ENCODE peak calls at places on chromosomes 13 and 19, in seven cellular contexts. One of them, this sample, is unnamed.

GRCh38 chr19:12774588-12775555 is at the start of gene HOOK2:
- DNase-seq in AG08395: no peak
- DNase-seq in cardiac fibroblast: no peak
- DNase-seq in cardiac muscle cell: no peak
- DNase-seq in left lung: peak
- DNase-seq in stimulated activated CD4-positive, alpha-beta T cell treated with anti-CD3 and anti-CD28 coated beads, Interleukin-4, amount 100 ng/mL, for 1 hour: no peak
- DNase-seq in GM23338: peak
- DNase-seq in this sample: peak

GRCh38 chr19:49193822-49194394 is 36.3 kb downstream of the TRPM4 start:
- DNase-seq in AG08395: no peak
- DNase-seq in cardiac fibroblast: no peak
- DNase-seq in cardiac muscle cell: no peak
- DNase-seq in left lung: no peak
- DNase-seq in stimulated activated CD4-positive, alpha-beta T cell treated with anti-CD3 and anti-CD28 coated beads, Interleukin-4, amount 100 ng/mL, for 1 hour: no peak
- DNase-seq in GM23338: no peak
- DNase-seq in this sample: no peak

GRCh38 chr13:102131246-102131645 is 270.6 kb downstream of the FGF14 start:
- DNase-seq in AG08395: no peak
- DNase-seq in cardiac fibroblast: no peak
- DNase-seq in cardiac muscle cell: no peak
- DNase-seq in left lung: no peak
- DNase-seq in stimulated activated CD4-positive, alpha-beta T cell treated with anti-CD3 and anti-CD28 coated beads, Interleukin-4, amount 100 ng/mL, for 1 hour: no peak
- DNase-seq in GM23338: no peak
- DNase-seq in this sample: peak

GRCh38 chr19:45323671-45324081 is 1.0 kb upstream of the CKM start:
- DNase-seq in AG08395: no peak
- DNase-seq in cardiac fibroblast: no peak
- DNase-seq in cardiac muscle cell: peak
- DNase-seq in left lung: no peak
- DNase-seq in stimulated activated CD4-positive, alpha-beta T cell treated with anti-CD3 and anti-CD28 coated beads, Interleukin-4, amount 100 ng/mL, for 1 hour: no peak
- DNase-seq in GM23338: peak
- DNase-seq in this sample: no peak

GRCh38 chr19:5142725-5143097 is 173.8 kb downstream of the KDM4B start:
- DNase-seq in AG08395: no peak
- DNase-seq in cardiac fibroblast: no peak
- DNase-seq in cardiac muscle cell: no peak
- DNase-seq in left lung: no peak
- DNase-seq in stimulated activated CD4-positive, alpha-beta T cell treated with anti-CD3 and anti-CD28 coated beads, Interleukin-4, amount 100 ng/mL, for 1 hour: no peak
- DNase-seq in GM23338: no peak
- DNase-seq in this sample: no peak

GRCh38 chr19:46845959-46846459 is 4.6 kb downstream of the AP2S1 start:
- DNase-seq in AG08395: no peak
- DNase-seq in cardiac fibroblast: no peak
- DNase-seq in cardiac muscle cell: no peak
- DNase-seq in left lung: no peak
- DNase-seq in stimulated activated CD4-positive, alpha-beta T cell treated with anti-CD3 and anti-CD28 coated beads, Interleukin-4, amount 100 ng/mL, for 1 hour: no peak
- DNase-seq in GM23338: no peak
- DNase-seq in this sample: no peak

GRCh38 chr19:19956431-19957075 is 55.8 kb downstream of the ZNF93 start:
- DNase-seq in AG08395: no peak
- DNase-seq in cardiac fibroblast: no peak
- DNase-seq in cardiac muscle cell: peak
- DNase-seq in left lung: no peak
- DNase-seq in stimulated activated CD4-positive, alpha-beta T cell treated with anti-CD3 and anti-CD28 coated beads, Interleukin-4, amount 100 ng/mL, for 1 hour: no peak
- DNase-seq in GM23338: peak
- DNase-seq in this sample: no peak

GRCh38 chr19:16180611-16181010 is 4.6 kb upstream of the FAM32A start:
- DNase-seq in AG08395: peak
- DNase-seq in cardiac fibroblast: peak
- DNase-seq in cardiac muscle cell: no peak
- DNase-seq in left lung: no peak
- DNase-seq in stimulated activated CD4-positive, alpha-beta T cell treated with anti-CD3 and anti-CD28 coated beads, Interleukin-4, amount 100 ng/mL, for 1 hour: no peak
- DNase-seq in GM23338: peak
- DNase-seq in this sample: no peak

GRCh38 chr19:10224337-10224736 is 6.8 kb downstream of the S1PR2 start:
- DNase-seq in AG08395: no peak
- DNase-seq in cardiac fibroblast: no peak
- DNase-seq in cardiac muscle cell: no peak
- DNase-seq in left lung: no peak
- DNase-seq in stimulated activated CD4-positive, alpha-beta T cell treated with anti-CD3 and anti-CD28 coated beads, Interleukin-4, amount 100 ng/mL, for 1 hour: no peak
- DNase-seq in GM23338: no peak
- DNase-seq in this sample: no peak

GRCh38 chr13:111183959-111184684 is 69.0 kb downstream of the ARHGEF7 start:
- DNase-seq in AG08395: no peak
- DNase-seq in cardiac fibroblast: no peak
- DNase-seq in cardiac muscle cell: no peak
- DNase-seq in left lung: no peak
- DNase-seq in stimulated activated CD4-positive, alpha-beta T cell treated with anti-CD3 and anti-CD28 coated beads, Interleukin-4, amount 100 ng/mL, for 1 hour: no peak
- DNase-seq in GM23338: no peak
- DNase-seq in this sample: peak

GRCh38 chr19:48573163-48573505 is 21.2 kb downstream of the SULT2B1 start:
- DNase-seq in AG08395: no peak
- DNase-seq in cardiac fibroblast: no peak
- DNase-seq in cardiac muscle cell: no peak
- DNase-seq in left lung: no peak
- DNase-seq in stimulated activated CD4-positive, alpha-beta T cell treated with anti-CD3 and anti-CD28 coated beads, Interleukin-4, amount 100 ng/mL, for 1 hour: no peak
- DNase-seq in GM23338: no peak
- DNase-seq in this sample: no peak

GRCh38 chr19:9323557-9323918 is 441 bp upstream of the ZNF559 start:
- DNase-seq in AG08395: peak
- DNase-seq in cardiac fibroblast: peak
- DNase-seq in cardiac muscle cell: peak
- DNase-seq in left lung: peak
- DNase-seq in stimulated activated CD4-positive, alpha-beta T cell treated with anti-CD3 and anti-CD28 coated beads, Interleukin-4, amount 100 ng/mL, for 1 hour: no peak
- DNase-seq in GM23338: peak
- DNase-seq in this sample: peak

GRCh38 chr19:55373993-55374757 is 2.5 kb upstream of the TMEM190 start:
- DNase-seq in AG08395: peak
- DNase-seq in cardiac fibroblast: no peak
- DNase-seq in cardiac muscle cell: no peak
- DNase-seq in left lung: no peak
- DNase-seq in stimulated activated CD4-positive, alpha-beta T cell treated with anti-CD3 and anti-CD28 coated beads, Interleukin-4, amount 100 ng/mL, for 1 hour: no peak
- DNase-seq in GM23338: no peak
- DNase-seq in this sample: no peak

GRCh38 chr19:2260341-2260751 is 4.1 kb upstream of the JSRP1 start:
- DNase-seq in AG08395: peak
- DNase-seq in cardiac fibroblast: no peak
- DNase-seq in cardiac muscle cell: no peak
- DNase-seq in left lung: no peak
- DNase-seq in stimulated activated CD4-positive, alpha-beta T cell treated with anti-CD3 and anti-CD28 coated beads, Interleukin-4, amount 100 ng/mL, for 1 hour: no peak
- DNase-seq in GM23338: no peak
- DNase-seq in this sample: no peak

GRCh38 chr13:27354379-27354778 is 70.0 kb upstream of the GTF3A start:
- DNase-seq in AG08395: peak
- DNase-seq in cardiac fibroblast: peak
- DNase-seq in cardiac muscle cell: no peak
- DNase-seq in left lung: no peak
- DNase-seq in stimulated activated CD4-positive, alpha-beta T cell treated with anti-CD3 and anti-CD28 coated beads, Interleukin-4, amount 100 ng/mL, for 1 hour: no peak
- DNase-seq in GM23338: no peak
- DNase-seq in this sample: peak

GRCh38 chr13:40433577-40433976 is 232.9 kb downstream of the FOXO1 start:
- DNase-seq in AG08395: no peak
- DNase-seq in cardiac fibroblast: peak
- DNase-seq in cardiac muscle cell: no peak
- DNase-seq in left lung: no peak
- DNase-seq in stimulated activated CD4-positive, alpha-beta T cell treated with anti-CD3 and anti-CD28 coated beads, Interleukin-4, amount 100 ng/mL, for 1 hour: peak
- DNase-seq in GM23338: no peak
- DNase-seq in this sample: no peak

GRCh38 chr13:113429608-113429985 is 23.7 kb downstream of the ADPRHL1 start:
- DNase-seq in AG08395: no peak
- DNase-seq in cardiac fibroblast: no peak
- DNase-seq in cardiac muscle cell: no peak
- DNase-seq in left lung: no peak
- DNase-seq in stimulated activated CD4-positive, alpha-beta T cell treated with anti-CD3 and anti-CD28 coated beads, Interleukin-4, amount 100 ng/mL, for 1 hour: no peak
- DNase-seq in GM23338: no peak
- DNase-seq in this sample: no peak

GRCh38 chr19:10271543-10272086 is 695 bp downstream of the ICAM1 start:
- DNase-seq in AG08395: no peak
- DNase-seq in cardiac fibroblast: peak
- DNase-seq in cardiac muscle cell: no peak
- DNase-seq in left lung: no peak
- DNase-seq in stimulated activated CD4-positive, alpha-beta T cell treated with anti-CD3 and anti-CD28 coated beads, Interleukin-4, amount 100 ng/mL, for 1 hour: no peak
- DNase-seq in GM23338: no peak
- DNase-seq in this sample: no peak

GRCh38 chr19:1618157-1619093 is 13.2 kb upstream of the UQCR11 start:
- DNase-seq in AG08395: peak
- DNase-seq in cardiac fibroblast: peak
- DNase-seq in cardiac muscle cell: peak
- DNase-seq in left lung: no peak
- DNase-seq in stimulated activated CD4-positive, alpha-beta T cell treated with anti-CD3 and anti-CD28 coated beads, Interleukin-4, amount 100 ng/mL, for 1 hour: peak
- DNase-seq in GM23338: peak
- DNase-seq in this sample: peak

GRCh38 chr19:7850429-7850819 is 20.4 kb downstream of the EVI5L start:
- DNase-seq in AG08395: no peak
- DNase-seq in cardiac fibroblast: no peak
- DNase-seq in cardiac muscle cell: peak
- DNase-seq in left lung: no peak
- DNase-seq in stimulated activated CD4-positive, alpha-beta T cell treated with anti-CD3 and anti-CD28 coated beads, Interleukin-4, amount 100 ng/mL, for 1 hour: no peak
- DNase-seq in GM23338: no peak
- DNase-seq in this sample: peak

GRCh38 chr13:22828081-22828480 is 352.7 kb upstream of the SGCG start:
- DNase-seq in AG08395: peak
- DNase-seq in cardiac fibroblast: no peak
- DNase-seq in cardiac muscle cell: no peak
- DNase-seq in left lung: no peak
- DNase-seq in stimulated activated CD4-positive, alpha-beta T cell treated with anti-CD3 and anti-CD28 coated beads, Interleukin-4, amount 100 ng/mL, for 1 hour: no peak
- DNase-seq in GM23338: no peak
- DNase-seq in this sample: no peak

GRCh38 chr19:16698914-16699313 is 20.7 kb upstream of the NWD1 start:
- DNase-seq in AG08395: no peak
- DNase-seq in cardiac fibroblast: no peak
- DNase-seq in cardiac muscle cell: no peak
- DNase-seq in left lung: no peak
- DNase-seq in stimulated activated CD4-positive, alpha-beta T cell treated with anti-CD3 and anti-CD28 coated beads, Interleukin-4, amount 100 ng/mL, for 1 hour: no peak
- DNase-seq in GM23338: no peak
- DNase-seq in this sample: no peak

GRCh38 chr13:33321686-33322473 is 36.3 kb upstream of the STARD13 start:
- DNase-seq in AG08395: peak
- DNase-seq in cardiac fibroblast: peak
- DNase-seq in cardiac muscle cell: no peak
- DNase-seq in left lung: no peak
- DNase-seq in stimulated activated CD4-positive, alpha-beta T cell treated with anti-CD3 and anti-CD28 coated beads, Interleukin-4, amount 100 ng/mL, for 1 hour: no peak
- DNase-seq in GM23338: no peak
- DNase-seq in this sample: no peak

GRCh38 chr13:43545317-43545874 is 241.4 kb downstream of the ENOX1 start:
- DNase-seq in AG08395: no peak
- DNase-seq in cardiac fibroblast: peak
- DNase-seq in cardiac muscle cell: no peak
- DNase-seq in left lung: no peak
- DNase-seq in stimulated activated CD4-positive, alpha-beta T cell treated with anti-CD3 and anti-CD28 coated beads, Interleukin-4, amount 100 ng/mL, for 1 hour: no peak
- DNase-seq in GM23338: no peak
- DNase-seq in this sample: no peak

GRCh38 chr13:29684441-29684840 is 89.0 kb upstream of the SLC7A1 start:
- DNase-seq in AG08395: peak
- DNase-seq in cardiac fibroblast: peak
- DNase-seq in cardiac muscle cell: no peak
- DNase-seq in left lung: no peak
- DNase-seq in stimulated activated CD4-positive, alpha-beta T cell treated with anti-CD3 and anti-CD28 coated beads, Interleukin-4, amount 100 ng/mL, for 1 hour: no peak
- DNase-seq in GM23338: no peak
- DNase-seq in this sample: no peak

GRCh38 chr19:12867120-12868099 is 13.8 kb downstream of the DNASE2 start:
- DNase-seq in AG08395: peak
- DNase-seq in cardiac fibroblast: peak
- DNase-seq in cardiac muscle cell: peak
- DNase-seq in left lung: no peak
- DNase-seq in stimulated activated CD4-positive, alpha-beta T cell treated with anti-CD3 and anti-CD28 coated beads, Interleukin-4, amount 100 ng/mL, for 1 hour: peak
- DNase-seq in GM23338: peak
- DNase-seq in this sample: no peak

GRCh38 chr19:55088543-55089265 is 13.0 kb downstream of the EPS8L1 start:
- DNase-seq in AG08395: peak
- DNase-seq in cardiac fibroblast: peak
- DNase-seq in cardiac muscle cell: peak
- DNase-seq in left lung: no peak
- DNase-seq in stimulated activated CD4-positive, alpha-beta T cell treated with anti-CD3 and anti-CD28 coated beads, Interleukin-4, amount 100 ng/mL, for 1 hour: peak
- DNase-seq in GM23338: peak
- DNase-seq in this sample: peak

GRCh38 chr19:29999490-29999889 is 57.5 kb downstream of the URI1 start:
- DNase-seq in AG08395: no peak
- DNase-seq in cardiac fibroblast: no peak
- DNase-seq in cardiac muscle cell: no peak
- DNase-seq in left lung: no peak
- DNase-seq in stimulated activated CD4-positive, alpha-beta T cell treated with anti-CD3 and anti-CD28 coated beads, Interleukin-4, amount 100 ng/mL, for 1 hour: no peak
- DNase-seq in GM23338: no peak
- DNase-seq in this sample: no peak

GRCh38 chr19:33292595-33293254 is 9.6 kb downstream of the CEBPA start:
- DNase-seq in AG08395: peak
- DNase-seq in cardiac fibroblast: no peak
- DNase-seq in cardiac muscle cell: no peak
- DNase-seq in left lung: peak
- DNase-seq in stimulated activated CD4-positive, alpha-beta T cell treated with anti-CD3 and anti-CD28 coated beads, Interleukin-4, amount 100 ng/mL, for 1 hour: no peak
- DNase-seq in GM23338: no peak
- DNase-seq in this sample: no peak

GRCh38 chr19:18329035-18329376 is 6.1 kb upstream of the LSM4 start:
- DNase-seq in AG08395: no peak
- DNase-seq in cardiac fibroblast: no peak
- DNase-seq in cardiac muscle cell: no peak
- DNase-seq in left lung: no peak
- DNase-seq in stimulated activated CD4-positive, alpha-beta T cell treated with anti-CD3 and anti-CD28 coated beads, Interleukin-4, amount 100 ng/mL, for 1 hour: no peak
- DNase-seq in GM23338: no peak
- DNase-seq in this sample: no peak

GRCh38 chr13:76329004-76329403 is 557.2 kb downstream of the KCTD12 start:
- DNase-seq in AG08395: no peak
- DNase-seq in cardiac fibroblast: no peak
- DNase-seq in cardiac muscle cell: no peak
- DNase-seq in left lung: no peak
- DNase-seq in stimulated activated CD4-positive, alpha-beta T cell treated with anti-CD3 and anti-CD28 coated beads, Interleukin-4, amount 100 ng/mL, for 1 hour: no peak
- DNase-seq in GM23338: no peak
- DNase-seq in this sample: no peak

GRCh38 chr13:59203855-59204254 is 959.9 kb downstream of the DIAPH3 start:
- DNase-seq in AG08395: no peak
- DNase-seq in cardiac fibroblast: no peak
- DNase-seq in cardiac muscle cell: no peak
- DNase-seq in left lung: no peak
- DNase-seq in stimulated activated CD4-positive, alpha-beta T cell treated with anti-CD3 and anti-CD28 coated beads, Interleukin-4, amount 100 ng/mL, for 1 hour: no peak
- DNase-seq in GM23338: no peak
- DNase-seq in this sample: no peak

GRCh38 chr19:3335431-3336350 is 30.7 kb upstream of the NFIC start:
- DNase-seq in AG08395: no peak
- DNase-seq in cardiac fibroblast: peak
- DNase-seq in cardiac muscle cell: no peak
- DNase-seq in left lung: no peak
- DNase-seq in stimulated activated CD4-positive, alpha-beta T cell treated with anti-CD3 and anti-CD28 coated beads, Interleukin-4, amount 100 ng/mL, for 1 hour: no peak
- DNase-seq in GM23338: no peak
- DNase-seq in this sample: no peak

GRCh38 chr13:100347941-100348340 is 240.6 kb downstream of the GGACT start:
- DNase-seq in AG08395: no peak
- DNase-seq in cardiac fibroblast: peak
- DNase-seq in cardiac muscle cell: no peak
- DNase-seq in left lung: no peak
- DNase-seq in stimulated activated CD4-positive, alpha-beta T cell treated with anti-CD3 and anti-CD28 coated beads, Interleukin-4, amount 100 ng/mL, for 1 hour: no peak
- DNase-seq in GM23338: no peak
- DNase-seq in this sample: no peak

GRCh38 chr13:107450931-107451330 is 764.4 kb downstream of the LIG4 start:
- DNase-seq in AG08395: peak
- DNase-seq in cardiac fibroblast: peak
- DNase-seq in cardiac muscle cell: no peak
- DNase-seq in left lung: peak
- DNase-seq in stimulated activated CD4-positive, alpha-beta T cell treated with anti-CD3 and anti-CD28 coated beads, Interleukin-4, amount 100 ng/mL, for 1 hour: no peak
- DNase-seq in GM23338: no peak
- DNase-seq in this sample: peak